ENCODE peak calls at places on chromosomes 2 and 18, in five cellular contexts. V is amygdala, M is stromal cell of bone marrow, I is AG10803, A is NB4. D is an unnamed sample.
A peak's percentile ranks its signal among the peaks of the same experiment; 100 is the strongest.

GRCh38 chr2:112958428-112959108 is 19.2 kb upstream of the IL36G start:
- DNase-seq in A (peak; percentile 90), I (peak; percentile 64), M (peak; percentile 49), V (peak; percentile 9), D (peak; percentile 78)

GRCh38 chr2:225004531-225004930 is 37.7 kb downstream of the DOCK10 start:
- DNase-seq in A (no peak), V (no peak), M (no peak), I (peak; percentile 73), D (peak; percentile 71)

GRCh38 chr2:159089543-159089942 is 121.1 kb downstream of the TANC1 start:
- DNase-seq in M (no peak), V (no peak), A (no peak), I (no peak), D (no peak)

GRCh38 chr2:238731961-238732360 is 115.9 kb upstream of the TWIST2 start:
- DNase-seq in V (no peak), M (peak; percentile 38), I (peak; percentile 93), A (peak; percentile 95), D (peak; percentile 65)

GRCh38 chr2:221571108-221571390 is 1.1 kb downstream of the EPHA4 start:
- DNase-seq in M (no peak), A (no peak), I (peak; percentile 6), V (no peak), D (peak; percentile 20)

GRCh38 chr2:199471443-199472057 is 13.8 kb upstream of the SATB2 start:
- DNase-seq in V (no peak), I (peak; percentile 63), M (no peak), A (peak; percentile 86), D (peak; percentile 55)

GRCh38 chr2:120722603-120723421 is 12.9 kb upstream of the GLI2 start:
- DNase-seq in A (no peak), V (no peak), M (peak; percentile 62), I (peak; percentile 56), D (peak; percentile 88)

GRCh38 chr18:49898421-49898820 is 85.1 kb upstream of the ACAA2 start:
- DNase-seq in V (no peak), M (peak; percentile 41), I (peak; percentile 54), A (peak; percentile 80), D (peak; percentile 80)

GRCh38 chr2:47198985-47199451 is 43.9 kb upstream of the STPG4 start:
- DNase-seq in M (peak; percentile 74), V (no peak), I (peak; percentile 100), A (no peak), D (peak; percentile 90)

GRCh38 chr18:74115046-74115445 is 32.6 kb downstream of the FBXO15 start:
- DNase-seq in I (peak; percentile 54), V (no peak), M (peak; percentile 51), A (no peak), D (peak; percentile 33)

GRCh38 chr2:136065384-136065783 is 52.6 kb downstream of the CXCR4 start:
- DNase-seq in A (no peak), V (no peak), M (no peak), I (no peak), D (peak; percentile 2)

GRCh38 chr2:26727641-26728561 is 35.4 kb downstream of the KCNK3 start:
- DNase-seq in V (no peak), M (no peak), A (no peak), I (peak; percentile 17), D (no peak)

GRCh38 chr2:20806286-20806685 is 16.6 kb downstream of the LDAH start:
- DNase-seq in M (no peak), V (no peak), I (no peak), A (no peak), D (peak; percentile 13)

GRCh38 chr2:231680992-231681852 is 27.1 kb upstream of the PTMA start:
- DNase-seq in M (peak; percentile 58), A (peak; percentile 88), I (peak; percentile 79), V (peak; percentile 71), D (peak; percentile 63)

GRCh38 chr18:9468998-9469397 is 6.3 kb upstream of the RALBP1 start:
- DNase-seq in I (no peak), M (no peak), A (no peak), V (no peak), D (no peak)

GRCh38 chr18:77006305-77007175 is 126.0 kb downstream of the MBP start:
- DNase-seq in A (peak; percentile 48), V (no peak), I (no peak), M (no peak), D (no peak)

D was measured in fibroblast of the aortic adventitia.